ENCODE peak calls at places on chromosomes 2 and 18, in five cellular contexts. Q is cardiac fibroblast, W is AG09309, G is Calu3, I is nephron progenitor cell. C is an unnamed sample.

GRCh38 chr18:11689972-11690570 is 1.0 kb downstream of the GNAL start:
- DNase-seq in Q (peak; percentile 6), W (no peak), G (peak; percentile 6), I (no peak), C (no peak)

GRCh38 chr2:177172034-177172880 is 40.3 kb upstream of the HNRNPA3 start:
- DNase-seq in Q (peak; percentile 87), W (no peak), G (peak; percentile 20), I (no peak), C (no peak)

GRCh38 chr2:69375494-69376353 is 11.3 kb downstream of the GFPT1 start:
- DNase-seq in Q (peak; percentile 65), W (no peak), G (no peak), I (no peak), C (no peak)

GRCh38 chr18:39990540-39990939 is 1964.5 kb upstream of the PIK3C3 start:
- DNase-seq in Q (no peak), W (no peak), G (no peak), I (no peak), C (no peak)

GRCh38 chr2:11073791-11074190 is 81.5 kb upstream of the SLC66A3 start:
- DNase-seq in Q (peak; percentile 34), W (no peak), G (no peak), I (no peak), C (no peak)

GRCh38 chr2:9697904-9698303 is 67.1 kb upstream of the YWHAQ start:
- DNase-seq in Q (no peak), W (no peak), G (no peak), I (no peak), C (no peak)

GRCh38 chr2:60759654-60760053 is 3.6 kb downstream of the PAPOLG start:
- DNase-seq in Q (no peak), W (no peak), G (no peak), I (no peak), C (no peak)

GRCh38 chr2:205408690-205409089 is 273.6 kb upstream of the NRP2 start:
- DNase-seq in Q (no peak), W (peak; percentile 11), G (no peak), I (no peak), C (no peak)

GRCh38 chr2:219175928-219176817 is 552 bp downstream of the CNPPD1 start:
- DNase-seq in Q (peak; percentile 26), W (no peak), G (peak; percentile 60), I (no peak), C (no peak)

GRCh38 chr2:39668576-39668975 is 2.9 kb downstream of the TMEM178A start:
- DNase-seq in Q (no peak), W (no peak), G (no peak), I (no peak), C (no peak)

GRCh38 chr2:157052685-157053224 is 204.8 kb upstream of the GALNT5 start:
- DNase-seq in Q (peak; percentile 89), W (peak; percentile 63), G (peak; percentile 22), I (no peak), C (no peak)

GRCh38 chr2:97663626-97663961 is 250 bp downstream of the ACTR1B start:
- DNase-seq in Q (no peak), W (no peak), G (no peak), I (no peak), C (no peak)

GRCh38 chr18:76494541-76495403 is at the start of gene ZNF516:
- DNase-seq in Q (peak; percentile 24), W (no peak), G (no peak), I (peak; percentile 68), C (peak; percentile 46)

GRCh38 chr2:96599941-96600340 is 38.2 kb downstream of the KANSL3 start:
- DNase-seq in Q (no peak), W (no peak), G (no peak), I (no peak), C (no peak)

GRCh38 chr2:10452334-10452733 is 4.2 kb upstream of the ODC1 start:
- DNase-seq in Q (peak; percentile 92), W (peak; percentile 73), G (peak; percentile 86), I (no peak), C (no peak)

GRCh38 chr18:23138470-23138869 is 3.2 kb downstream of the CABLES1 start:
- DNase-seq in Q (no peak), W (no peak), G (no peak), I (no peak), C (no peak)

GRCh38 chr2:55519908-55520885 is 679 bp downstream of the CFAP36 start:
- DNase-seq in Q (peak; percentile 23), W (no peak), G (peak; percentile 23), I (peak; percentile 41), C (no peak)

GRCh38 chr2:180707867-180708205 is 272.6 kb upstream of the UBE2E3 start:
- DNase-seq in Q (peak; percentile 98), W (peak; percentile 80), G (peak; percentile 64), I (no peak), C (no peak)

GRCh38 chr2:240797500-240797895 is 22.5 kb downstream of the KIF1A start:
- DNase-seq in Q (no peak), W (no peak), G (no peak), I (peak; percentile 32), C (no peak)

DNA sequence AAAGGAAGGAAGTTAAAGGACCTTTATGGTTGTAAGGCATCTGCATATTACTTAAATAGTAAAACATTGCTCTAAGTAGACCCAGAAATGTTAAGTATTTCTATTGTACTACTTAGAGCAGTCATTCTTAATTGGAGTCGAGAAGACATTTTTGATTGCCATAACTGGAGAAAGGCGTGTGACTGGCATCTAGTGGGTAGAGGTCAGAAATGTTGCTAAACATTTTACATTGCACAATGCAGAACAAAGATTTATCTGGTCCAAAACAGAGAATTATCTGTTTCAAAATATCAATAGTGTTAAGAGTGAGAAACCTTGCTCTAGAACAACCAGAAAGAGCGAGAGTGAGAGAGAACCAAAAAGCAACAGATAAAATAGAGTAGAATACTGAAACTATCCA is 23.3 kb upstream of the ROCK1 start:
- DNase-seq in Q (peak; percentile 51), W (no peak), G (peak; percentile 18), I (no peak), C (no peak)
- TF ChIP-seq CTCF in Q (peak; percentile 17), W (peak; percentile 42), G (no peak), I (no peak), C (no peak)

DNA sequence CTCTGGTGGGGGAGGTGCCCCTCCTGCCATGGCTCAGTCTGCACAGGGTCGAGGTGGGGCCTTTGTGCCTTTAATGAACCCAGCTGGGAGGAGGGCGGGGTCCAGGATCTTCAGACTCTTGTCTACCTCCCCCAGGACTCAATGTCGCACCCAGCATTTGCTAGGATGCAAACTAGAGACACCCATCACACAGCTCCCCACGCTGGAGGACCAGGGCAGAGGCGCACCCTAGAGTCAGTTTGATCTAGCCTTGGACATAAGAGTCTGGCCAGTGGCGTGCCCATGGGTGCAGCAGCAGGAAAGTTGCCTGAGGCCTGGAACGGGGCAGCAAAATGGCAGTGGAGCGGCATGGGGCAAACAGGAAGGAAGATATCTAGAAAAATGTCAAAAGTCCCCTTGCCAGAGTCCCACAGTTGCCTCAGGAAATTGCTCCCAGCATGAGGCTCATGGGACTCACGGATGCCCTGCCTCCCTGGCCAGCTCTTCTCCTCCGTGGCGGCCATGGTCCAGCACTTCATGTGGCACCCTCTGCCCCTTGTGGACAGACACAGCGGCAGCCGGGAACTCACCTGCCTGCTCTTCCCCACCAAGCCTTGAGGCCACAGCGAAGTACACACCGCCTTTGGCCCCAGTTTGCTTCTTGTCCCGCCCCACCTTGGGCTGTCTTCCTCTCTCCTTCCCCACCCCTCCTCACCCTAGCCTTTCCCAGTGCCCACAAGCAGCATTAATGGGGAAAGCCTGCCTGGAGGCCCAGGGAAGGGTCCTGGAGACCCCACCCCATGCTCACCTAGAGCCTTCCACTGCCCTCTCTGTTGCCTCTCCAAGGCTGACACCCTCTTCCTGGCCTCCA is 17.7 kb downstream of the SH2D6 start:
- DNase-seq in Q (no peak), W (no peak), G (no peak), I (no peak), C (no peak)
- TF ChIP-seq CTCF in Q (no peak), W (no peak), G (no peak), I (no peak), C (no peak)

DNA sequence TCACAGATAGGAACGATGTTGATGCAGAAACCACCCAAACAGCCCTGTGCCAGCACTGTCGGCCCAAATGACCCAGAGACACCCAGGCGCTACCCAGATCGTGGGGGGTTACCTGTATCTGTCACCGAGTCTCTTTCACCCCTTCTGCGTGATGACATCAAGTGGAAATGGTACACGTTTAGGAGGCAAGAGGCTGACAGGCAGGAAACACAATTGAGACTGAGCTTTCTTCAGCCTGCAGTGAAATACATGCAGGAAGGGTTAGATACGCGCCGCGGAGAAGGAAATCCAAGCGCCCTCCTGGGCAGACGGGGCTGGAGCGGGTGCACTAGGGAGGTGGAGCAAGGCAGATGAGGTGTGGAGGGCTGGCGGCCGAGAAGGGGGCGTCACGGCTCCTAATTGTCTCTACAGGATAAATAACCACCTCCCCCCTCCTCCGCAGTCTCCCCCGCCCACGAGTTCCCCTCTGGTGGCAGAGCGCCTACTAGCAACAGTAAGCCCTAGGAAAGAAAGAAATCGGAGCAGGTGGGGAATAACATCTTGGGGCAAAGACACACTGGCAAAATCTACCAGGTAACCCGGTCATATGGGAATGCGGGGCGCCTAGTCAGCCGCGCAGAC is at the start of gene RNF152:
- DNase-seq in Q (peak; percentile 34), W (no peak), G (no peak), I (peak; percentile 73), C (no peak)
- TF ChIP-seq CTCF in Q (peak; percentile 33), W (no peak), G (no peak), I (no peak), C (no peak)

GRCh38 chr2:80252294-80252986 is 52.1 kb downstream of the LRRTM1 start:
- DNase-seq in Q (no peak), W (no peak), G (no peak), I (no peak), C (no peak)

GRCh38 chr2:80258321-80258720 is 46.2 kb downstream of the LRRTM1 start:
- DNase-seq in Q (no peak), W (no peak), G (no peak), I (no peak), C (no peak)

GRCh38 chr2:80258793-80259192 is 45.8 kb downstream of the LRRTM1 start:
- DNase-seq in Q (no peak), W (no peak), G (no peak), I (no peak), C (no peak)

GRCh38 chr2:80259292-80259691 is 45.3 kb downstream of the LRRTM1 start:
- DNase-seq in Q (no peak), W (no peak), G (no peak), I (no peak), C (no peak)

DNA sequence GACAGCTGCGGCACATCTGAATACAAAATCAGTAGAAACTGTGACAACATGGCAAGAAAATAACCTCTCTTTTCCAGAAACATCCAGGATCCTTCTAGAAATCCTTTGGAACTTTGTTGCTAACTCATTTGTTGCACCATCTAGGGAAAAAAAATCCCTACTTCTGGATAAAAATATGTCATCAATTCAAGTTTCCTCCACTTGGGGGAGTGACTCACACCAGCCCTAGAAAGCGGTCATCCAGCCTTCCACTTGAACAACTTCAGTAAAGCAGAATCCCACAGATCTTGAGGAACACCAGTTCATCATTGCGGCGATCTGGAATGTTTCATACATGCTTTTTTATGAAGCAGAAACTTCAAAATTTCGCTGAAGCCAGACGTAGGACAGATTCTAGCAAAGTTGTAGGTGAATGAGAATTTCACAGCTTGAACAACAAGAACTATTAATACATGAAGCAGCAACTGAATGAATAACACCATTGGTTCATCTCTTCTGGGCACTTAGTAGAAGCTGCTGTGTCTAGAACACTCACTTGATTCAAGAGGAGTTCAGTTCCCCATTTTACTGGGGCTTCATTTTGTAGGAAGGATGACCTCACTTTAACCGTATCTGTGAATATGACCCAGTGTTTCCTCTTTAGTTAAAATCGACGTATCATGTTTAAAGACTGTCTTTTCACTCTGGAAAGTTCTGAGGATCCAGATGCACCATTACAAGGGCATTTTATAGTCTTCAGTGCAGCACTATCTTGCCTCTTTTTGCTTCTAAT is 48.0 kb downstream of the LRRTM1 start:
- DNase-seq in Q (peak; percentile 10), W (no peak), G (no peak), I (peak; percentile 6), C (no peak)
- TF ChIP-seq CTCF in Q (no peak), W (peak; percentile 21), G (no peak), I (peak; percentile 30), C (peak; percentile 50)

GRCh38 chr2:234881413-234882241 is 70.2 kb upstream of the SH3BP4 start:
- DNase-seq in Q (peak; percentile 97), W (no peak), G (peak; percentile 94), I (peak; percentile 67), C (peak; percentile 54)
- TF ChIP-seq CTCF in Q (peak; percentile 87), W (peak; percentile 74), G (peak; percentile 72), I (peak; percentile 52), C (peak; percentile 81)